ENCODE peak calls at places on chromosomes 12 and 14, in nine cellular contexts. N is GM23338, B is SK-N-SH, Y is HCT116, Q is PC-3, R is hepatocyte, I is neural progenitor cell, X is GM23248, Z is MM.1S. W is an unnamed sample.

GRCh38 chr12:26027401-26027800 is 68.9 kb downstream of the RASSF8 start:
- DNase-seq in N (no peak), B (no peak), Y (no peak), Q (peak; percentile 35), R (no peak), I (no peak), X (no peak), Z (no peak), W (no peak)

GRCh38 chr12:48767047-48767446 is 21.8 kb downstream of the ADCY6 start:
- DNase-seq in N (no peak), B (no peak), Y (no peak), Q (no peak), R (no peak), I (no peak), X (peak; percentile 48), Z (no peak), W (no peak)

GRCh38 chr14:72745991-72746980 is 147.6 kb downstream of the DPF3 start:
- DNase-seq in N (no peak), B (no peak), Y (no peak), Q (peak; percentile 48), R (no peak), I (no peak), X (peak; percentile 89), Z (no peak), W (no peak)

GRCh38 chr12:16349132-16349463 is 1.7 kb downstream of the MGST1 start:
- DNase-seq in N (peak; percentile 56), B (no peak), Y (no peak), Q (peak; percentile 91), R (peak; percentile 54), I (peak; percentile 6), X (peak; percentile 98), Z (no peak), W (no peak)

GRCh38 chr12:27869567-27869966 is 89.5 kb upstream of the MANSC4 start:
- DNase-seq in N (peak; percentile 1), B (no peak), Y (no peak), Q (no peak), R (no peak), I (no peak), X (peak; percentile 43), Z (no peak), W (no peak)

GRCh38 chr12:129163861-129164260 is 310.6 kb downstream of the GLT1D1 start:
- DNase-seq in N (no peak), B (no peak), Y (no peak), Q (no peak), R (no peak), I (no peak), X (no peak), Z (no peak), W (no peak)

GRCh38 chr14:20631023-20631820 is 10.3 kb downstream of the OR6S1 start:
- DNase-seq in N (peak; percentile 73), B (no peak), Y (no peak), Q (peak; percentile 86), R (peak; percentile 72), I (peak; percentile 70), X (peak; percentile 61), Z (peak; percentile 35), W (no peak)

GRCh38 chr12:26452511-26452910 is 257.1 kb downstream of the SSPN start:
- DNase-seq in N (no peak), B (no peak), Y (no peak), Q (no peak), R (no peak), I (no peak), X (no peak), Z (no peak), W (no peak)

GRCh38 chr14:63421226-63421625 is 102.5 kb upstream of the GPHB5 start:
- DNase-seq in N (no peak), B (peak; percentile 49), Y (no peak), Q (no peak), R (no peak), I (no peak), X (no peak), Z (no peak), W (no peak)

GRCh38 chr12:11797317-11797913 is 147.9 kb downstream of the ETV6 start:
- DNase-seq in N (no peak), B (no peak), Y (no peak), Q (no peak), R (no peak), I (no peak), X (peak; percentile 38), Z (no peak), W (no peak)

GRCh38 chr12:6438345-6438744 is 6.4 kb upstream of the CD27 start:
- DNase-seq in N (no peak), B (no peak), Y (no peak), Q (no peak), R (no peak), I (no peak), X (no peak), Z (no peak), W (no peak)

GRCh38 chr12:58961166-58961565 is 40.9 kb upstream of the LRIG3 start:
- DNase-seq in N (no peak), B (no peak), Y (no peak), Q (no peak), R (no peak), I (peak; percentile 20), X (no peak), Z (no peak), W (no peak)

GRCh38 chr12:106975098-106975497 is 11.8 kb downstream of the MTERF2 start:
- DNase-seq in N (no peak), B (no peak), Y (no peak), Q (no peak), R (no peak), I (no peak), X (no peak), Z (no peak), W (no peak)

GRCh38 chr12:106978035-106978800 is 8.7 kb downstream of the MTERF2 start:
- DNase-seq in N (no peak), B (peak; percentile 38), Y (no peak), Q (no peak), R (no peak), I (no peak), X (peak; percentile 73), Z (no peak), W (no peak)

GRCh38 chr12:106974525-106974924 is 12.4 kb downstream of the MTERF2 start:
- DNase-seq in N (no peak), B (no peak), Y (no peak), Q (no peak), R (peak; percentile 45), I (no peak), X (no peak), Z (no peak), W (peak; percentile 63)

GRCh38 chr12:106976013-106976658 is 10.8 kb downstream of the MTERF2 start:
- DNase-seq in N (no peak), B (no peak), Y (no peak), Q (no peak), R (peak; percentile 52), I (no peak), X (peak; percentile 52), Z (no peak), W (no peak)

GRCh38 chr12:106976668-106977067 is 10.3 kb downstream of the MTERF2 start:
- DNase-seq in N (no peak), B (no peak), Y (no peak), Q (no peak), R (no peak), I (no peak), X (no peak), Z (no peak), W (no peak)
- H3K4me2 ChIP-seq in N (no peak overlapping the region), B (no peak overlapping the region), Y (no peak overlapping the region), Q (no peak overlapping the region), R (peak overlapping the region; percentile 2), I (no peak overlapping the region), X (peak overlapping the region; percentile 11), Z (no peak overlapping the region), W (no peak overlapping the region)

GRCh38 chr14:91417983-91418386 is 365 bp upstream of the CCDC88C start:
- DNase-seq in N (peak; percentile 61), B (peak; percentile 86), Y (peak; percentile 32), Q (peak; percentile 63), R (peak; percentile 78), I (peak; percentile 82), X (peak; percentile 45), Z (peak; percentile 58), W (peak; percentile 78)
- TF ChIP-seq EZH2phosphoT487 in N (no peak), B (no peak), Y (no peak), Q (peak; percentile 65), R (no peak), I (no peak), X (no peak), Z (no peak), W (no peak)

DNA sequence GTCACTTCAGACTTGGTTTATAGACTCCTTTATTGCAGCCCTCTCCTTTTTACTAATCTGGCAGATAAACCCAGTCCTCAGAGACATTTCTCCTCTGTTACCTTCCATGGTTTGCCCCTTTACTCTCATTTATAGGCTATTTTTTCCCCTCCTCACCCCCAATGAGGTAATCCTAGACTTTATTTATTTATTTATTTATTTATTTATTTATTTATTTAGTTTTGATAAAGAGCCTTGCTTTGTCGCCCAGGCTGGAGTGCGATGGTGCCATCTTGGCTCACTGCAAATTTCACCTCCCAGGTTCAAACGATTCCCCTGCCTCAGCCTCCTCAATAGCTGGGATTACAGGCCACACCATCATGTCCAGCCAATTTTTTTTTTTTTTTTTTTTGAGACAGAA is 8.4 kb downstream of the FGD4 start:
- DNase-seq in N (no peak), B (no peak), Y (no peak), Q (no peak), R (no peak), I (no peak), X (no peak), Z (no peak), W (no peak)
- H3K4me2 ChIP-seq in N (no peak overlapping the region), B (no peak overlapping the region), Y (no peak overlapping the region), Q (no peak overlapping the region), R (no peak overlapping the region), I (no peak overlapping the region), X (no peak overlapping the region), Z (no peak overlapping the region), W (no peak overlapping the region)

GRCh38 chr14:81275305-81275950 is 54.7 kb upstream of the GTF2A1 start:
- DNase-seq in N (no peak), B (no peak), Y (no peak), Q (no peak), R (no peak), I (no peak), X (no peak), Z (no peak), W (no peak)

GRCh38 chr14:81275995-81276698 is 55.4 kb upstream of the GTF2A1 start:
- DNase-seq in N (no peak), B (no peak), Y (no peak), Q (peak; percentile 52), R (peak; percentile 54), I (no peak), X (no peak), Z (no peak), W (no peak)

GRCh38 chr14:81272322-81272721 is 51.6 kb upstream of the GTF2A1 start:
- DNase-seq in N (no peak), B (no peak), Y (no peak), Q (no peak), R (no peak), I (no peak), X (no peak), Z (no peak), W (no peak)

GRCh38 chr14:81273961-81274360 is 53.2 kb upstream of the GTF2A1 start:
- DNase-seq in N (no peak), B (peak; percentile 33), Y (no peak), Q (no peak), R (no peak), I (no peak), X (no peak), Z (no peak), W (no peak)

DNA sequence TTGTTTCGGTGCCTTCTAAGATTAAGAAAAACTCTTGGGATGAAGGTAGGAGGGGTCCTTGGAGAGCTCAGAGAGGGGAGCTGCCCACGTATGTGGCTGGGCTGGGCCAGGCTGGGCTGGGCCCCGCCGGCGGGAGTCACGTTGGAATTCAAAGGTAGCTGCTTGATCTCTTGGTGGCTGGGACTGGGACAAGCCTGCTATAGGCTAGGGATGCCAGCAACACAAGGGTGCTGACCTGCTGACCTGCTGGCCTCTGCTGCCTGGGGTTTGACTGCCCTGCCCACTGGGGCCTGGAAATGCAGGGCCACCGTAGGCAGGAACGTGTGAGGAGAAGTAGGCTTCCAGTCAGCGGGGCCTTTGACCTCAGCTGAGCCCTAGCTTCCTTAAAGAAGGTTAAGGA is 52.8 kb upstream of the GTF2A1 start:
- DNase-seq in N (peak; percentile 31), B (no peak), Y (no peak), Q (no peak), R (no peak), I (peak; percentile 33), X (no peak), Z (no peak), W (no peak)
- TF ChIP-seq EZH2phosphoT487 in N (no peak), B (no peak), Y (no peak), Q (no peak), R (no peak), I (no peak), X (no peak), Z (no peak), W (no peak)

W was measured in OCI-LY7.